ENCODE peak calls at places on chromosomes 12 and 14, in four cellular contexts. G is H1, J is K562, P is GM12878. H is an unnamed sample.
A peak's percentile ranks its signal among the peaks of the same experiment; 100 is the strongest.

GRCh38 chr12:3009780-3010179 is 50.6 kb downstream of the TEAD4 start:
- DNase-seq in P (no peak), J (no peak), G (no peak), H (no peak)

GRCh38 chr12:622420-622819 is 40.8 kb downstream of the NINJ2 start:
- DNase-seq in G (no peak), J (peak; percentile 26), P (no peak), H (no peak)

GRCh38 chr12:3928538-3929220 is 55.5 kb upstream of the PARP11 start:
- DNase-seq in G (no peak), P (no peak), J (no peak), H (no peak)

GRCh38 chr12:4145990-4146859 is 127.3 kb upstream of the CCND2 start:
- DNase-seq in J (no peak), G (no peak), P (peak; percentile 87), H (no peak)

GRCh38 chr14:44962573-44963528 is 861 bp downstream of the TOGARAM1 start:
- DNase-seq in J (no peak), G (no peak), P (no peak), H (peak; percentile 54)

GRCh38 chr14:36771256-36771655 is 109.6 kb downstream of the PAX9 start:
- DNase-seq in G (no peak), P (no peak), J (no peak), H (no peak)

GRCh38 chr12:92929957-92930356 is 862 bp upstream of the EEA1 start:
- DNase-seq in G (no peak), P (no peak), J (no peak), H (no peak)

GRCh38 chr12:106304001-106304421 is 1.5 kb downstream of the TCP11L2 start:
- DNase-seq in P (no peak), J (no peak), G (no peak), H (no peak)

GRCh38 chr12:67268335-67268895 is 743 bp upstream of the CAND1 start:
- DNase-seq in J (peak; percentile 95), P (no peak), G (peak; percentile 76), H (peak; percentile 99)

GRCh38 chr12:89721291-89721987 is 12.8 kb upstream of the ATP2B1 start:
- DNase-seq in G (no peak), J (no peak), P (peak; percentile 34), H (no peak)

GRCh38 chr14:24678801-24679247 is 44.8 kb upstream of the GZMB start:
- DNase-seq in P (peak; percentile 72), G (peak; percentile 69), J (peak; percentile 71), H (peak; percentile 86)

GRCh38 chr12:108618079-108618952 is 15.4 kb downstream of the SELPLG start:
- DNase-seq in G (peak; percentile 95), P (no peak), J (peak; percentile 83), H (peak; percentile 83)

GRCh38 chr14:44820230-44820964 is 141.3 kb downstream of the KLHL28 start:
- DNase-seq in P (no peak), G (peak; percentile 49), J (no peak), H (no peak)

GRCh38 chr12:18457362-18457761 is 196.0 kb downstream of the PIK3C2G start:
- DNase-seq in P (no peak), J (no peak), G (no peak), H (no peak)

GRCh38 chr12:109626378-109627115 is 53.0 kb downstream of the MVK start:
- DNase-seq in J (no peak), P (no peak), G (no peak), H (no peak)
- TF ChIP-seq CHD1 in J (no peak), P (no peak), G (no peak), H (no peak)

GRCh38 chr12:42893196-42893595 is 303.6 kb upstream of the PRICKLE1 start:
- DNase-seq in G (no peak), J (no peak), P (no peak), H (no peak)

GRCh38 chr12:42892702-42893101 is 303.2 kb upstream of the PRICKLE1 start:
- DNase-seq in G (no peak), J (no peak), P (no peak), H (no peak)

DNA sequence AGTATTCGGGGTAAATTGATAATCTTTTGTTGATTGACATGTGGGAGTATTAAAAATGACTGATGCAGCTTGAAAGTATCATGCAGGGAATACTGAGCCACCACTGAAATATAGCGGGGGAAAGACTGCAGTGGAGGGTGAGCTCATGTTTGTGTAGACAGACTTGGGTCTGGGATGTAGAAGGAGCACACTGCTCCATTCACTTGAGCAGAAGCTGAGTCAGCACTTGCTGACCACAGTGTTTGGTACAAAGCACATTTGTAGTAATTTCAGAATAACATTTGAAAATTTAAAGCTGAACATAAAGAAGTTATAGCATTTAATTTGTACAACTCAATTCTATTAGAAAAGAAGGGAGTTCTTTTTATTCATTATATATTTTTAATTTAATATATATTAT is 304.3 kb upstream of the PRICKLE1 start:
- DNase-seq in G (no peak), J (no peak), P (no peak), H (peak; percentile 32)
- TF ChIP-seq CHD1 in G (no peak), J (no peak), P (no peak), H (no peak)

GRCh38 chr14:53331247-53331646 is 178.1 kb upstream of the DDHD1 start:
- DNase-seq in J (no peak), G (no peak), P (no peak), H (peak; percentile 93)
- TF ChIP-seq CHD1 in J (no peak), G (no peak), P (no peak), H (no peak)

DNA sequence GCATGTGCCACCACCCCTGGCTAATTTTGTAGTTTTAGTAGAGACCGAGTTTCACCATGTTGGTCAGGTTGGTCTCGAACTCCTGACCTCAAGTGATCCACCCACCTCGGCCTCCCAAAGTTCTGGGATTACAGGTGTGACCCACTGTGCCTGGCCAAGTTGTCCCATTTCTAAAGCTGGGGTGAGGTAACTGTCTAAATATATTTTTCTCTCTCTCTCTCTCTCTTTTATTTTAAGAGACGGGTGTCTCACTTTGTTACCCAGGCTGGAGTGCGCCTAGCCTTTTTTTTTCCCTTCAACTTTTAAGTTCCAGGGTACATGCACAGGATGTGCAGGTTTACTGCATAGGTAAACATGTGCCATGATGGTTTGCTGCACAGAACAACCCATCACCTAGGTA is 8.6 kb downstream of the ATF1 start:
- DNase-seq in P (no peak), J (no peak), G (no peak), H (no peak)
- TF ChIP-seq CHD1 in P (no peak), J (no peak), G (no peak), H (no peak)

DNA sequence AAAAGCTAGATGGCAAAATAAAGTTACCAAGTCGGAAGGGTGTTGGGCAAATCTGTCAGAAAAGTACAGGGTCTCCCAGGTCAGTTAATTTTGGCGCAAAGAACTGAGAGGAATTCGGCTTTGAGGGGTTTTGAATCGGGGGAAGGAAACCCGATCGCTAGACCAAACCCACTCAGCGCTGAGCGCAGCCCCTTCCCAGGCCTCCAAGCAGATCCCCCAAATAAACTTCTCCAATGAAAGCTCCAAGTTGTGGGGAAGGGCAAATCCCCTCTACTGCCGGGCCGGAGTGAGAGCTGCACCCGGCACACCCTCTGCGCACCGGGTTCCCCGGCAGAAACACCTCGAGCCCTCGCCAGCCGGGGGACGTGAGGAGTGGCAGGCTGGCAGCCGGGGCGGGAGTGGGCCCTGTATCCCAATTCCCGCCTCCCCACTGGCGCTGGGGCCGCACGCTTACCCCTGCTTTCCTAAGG is 443 bp downstream of the E2F7 start:
- DNase-seq in G (no peak), J (no peak), P (no peak), H (no peak)
- TF ChIP-seq CHD1 in G (no peak), J (no peak), P (peak; percentile 8), H (no peak)

DNA sequence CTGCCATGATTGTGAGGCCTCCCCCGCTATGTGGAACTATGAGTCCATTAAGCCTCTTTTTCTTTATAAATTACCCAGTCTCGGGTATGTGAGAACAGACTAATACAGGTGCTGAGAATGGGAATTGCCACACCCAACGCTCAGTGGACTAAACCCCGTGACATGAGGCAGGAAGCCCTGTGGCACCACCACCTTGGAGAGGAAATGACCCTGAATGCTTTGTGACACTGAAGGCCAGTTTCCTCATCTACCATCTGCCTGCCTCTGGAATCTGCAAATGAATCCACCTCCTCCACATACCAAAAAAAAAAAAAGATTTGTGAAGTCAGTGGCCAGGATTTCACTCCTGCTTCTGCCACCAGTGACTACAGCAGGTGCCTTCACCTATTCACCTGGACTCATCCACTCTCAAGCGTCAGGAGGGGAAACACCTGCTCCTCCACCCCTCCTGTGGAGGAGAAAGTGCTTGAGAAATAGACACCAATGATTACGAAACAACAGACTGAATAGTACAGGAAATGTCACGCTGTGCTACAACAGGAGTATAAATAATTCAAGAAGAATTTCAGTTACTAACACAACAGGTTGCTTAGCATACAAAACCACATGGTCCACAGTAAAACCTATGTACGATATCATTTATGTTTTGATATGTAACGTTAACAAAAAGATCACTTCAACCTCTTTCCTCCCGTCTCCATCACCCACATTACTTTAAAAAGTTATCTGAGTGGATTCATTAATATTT is 41.4 kb downstream of the NT5DC3 start:
- DNase-seq in J (no peak), G (no peak), P (no peak), H (peak; percentile 68)
- TF ChIP-seq CHD1 in J (no peak), G (no peak), P (no peak), H (no peak)

GRCh38 chr14:77985235-77985634 is 184.9 kb upstream of the NRXN3 start:
- DNase-seq in P (no peak), G (no peak), J (no peak), H (no peak)
- TF ChIP-seq CHD1 in P (no peak), G (no peak), J (no peak), H (no peak)

DNA sequence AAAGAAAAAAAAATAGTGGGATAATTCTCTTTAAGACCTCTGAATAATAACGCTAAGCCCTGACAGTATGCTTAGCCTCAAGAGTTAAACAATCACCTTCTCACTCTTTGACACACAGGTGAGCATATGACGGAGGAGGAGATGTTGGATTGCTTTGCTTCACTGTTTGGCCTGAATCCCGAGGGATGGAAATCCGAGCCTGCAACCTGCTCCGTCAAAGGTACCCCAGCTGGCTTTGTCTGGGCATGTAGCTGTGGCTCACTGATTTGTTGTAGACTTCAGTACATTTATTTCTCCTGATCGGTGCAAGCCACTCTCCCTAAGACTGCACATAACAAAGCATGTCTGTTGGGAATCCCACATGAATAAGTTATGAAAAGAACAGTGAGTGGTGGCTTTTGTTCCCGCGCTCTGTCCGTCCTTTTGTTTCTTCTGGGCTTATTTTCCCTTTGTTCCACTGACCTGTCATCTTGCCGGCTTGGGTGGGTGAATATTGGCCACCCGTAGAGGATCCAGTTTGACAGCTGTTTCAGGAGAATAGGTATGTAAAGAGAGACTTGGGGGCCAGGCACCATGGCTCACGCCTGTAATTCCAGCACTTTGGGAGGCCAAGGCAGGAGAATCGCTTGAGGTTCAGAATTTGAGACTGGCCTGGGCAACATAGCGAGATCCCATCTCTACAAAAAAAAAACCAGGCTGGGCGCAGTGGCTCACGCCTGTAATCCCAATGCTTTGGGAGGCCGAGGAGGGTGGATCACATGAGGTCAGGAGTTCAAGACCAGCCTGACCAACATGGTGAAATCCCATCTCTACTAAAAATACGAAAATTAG is 20.1 kb upstream of the BCL7A start:
- DNase-seq in P (no peak), J (no peak), G (no peak), H (no peak)
- TF ChIP-seq CHD1 in P (no peak), J (no peak), G (no peak), H (no peak)

GRCh38 chr14:94536836-94537235 is 24.4 kb upstream of the SERPINA4 start:
- DNase-seq in G (no peak), J (no peak), P (no peak), H (no peak)
- TF ChIP-seq CHD1 in G (no peak), J (no peak), P (no peak), H (no peak)

DNA sequence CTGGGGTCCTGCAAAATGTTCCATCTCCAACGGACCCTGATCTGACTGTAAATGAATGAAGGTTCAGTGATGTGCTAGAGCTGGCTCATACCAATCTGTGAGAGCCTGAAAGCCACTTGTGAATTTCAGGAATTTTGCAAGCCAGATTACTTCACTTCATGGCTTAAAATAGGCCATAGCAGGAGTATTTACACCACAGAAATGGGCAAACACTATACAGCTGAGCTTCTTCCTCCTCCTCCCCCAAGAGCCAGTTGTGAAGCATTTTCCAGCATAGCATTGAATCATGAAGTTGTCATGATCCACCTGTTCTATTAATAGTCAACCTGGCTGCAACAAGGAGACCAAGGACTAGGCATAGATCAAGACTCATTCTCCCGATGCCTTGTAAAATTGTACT is 141.3 kb upstream of the RASSF8 start:
- DNase-seq in P (no peak), J (no peak), G (no peak), H (peak; percentile 7)
- TF ChIP-seq CHD1 in P (no peak), J (no peak), G (no peak), H (no peak)

H was measured in IMR-90.